ENCODE peak calls at places on chromosomes 11 and 22, in ten cellular contexts. One of them, this sample, is unnamed.

GRCh38 chr11:112771847-112772246 is 189.4 kb upstream of the NCAM1 start:
- DNase-seq in dorsolateral prefrontal cortex: no peak
- DNase-seq in SW 1271: no peak
- DNase-seq in HT1080: no peak
- DNase-seq in NCI-H2081 treated with DMSO at 0.1 percent for 48 hours: no peak
- DNase-seq in activated naive CD8-positive, alpha-beta T cell treated with anti-CD3 and anti-CD28 coated beads, Interleukin-2, amount 50 U/mL, for 24 hours: no peak
- DNase-seq in activated CD8-positive, alpha-beta T cell treated with anti-CD3 and anti-CD28 coated beads for 36 hours: no peak
- DNase-seq in fibroblast of the aortic adventitia: no peak
- DNase-seq in stimulated activated CD8-positive, alpha-beta memory T cell treated with anti-CD3 and anti-CD28 coated beads, Interleukin-4, amount 100 ng/mL, for 1 hour: no peak
- DNase-seq in GM23338: no peak
- DNase-seq in this sample: no peak

GRCh38 chr22:23652286-23652685 is 20.2 kb upstream of the DRICH1 start:
- DNase-seq in activated naive CD8-positive, alpha-beta T cell treated with anti-CD3 and anti-CD28 coated beads, Interleukin-2, amount 50 U/mL, for 24 hours: no peak
- DNase-seq in activated CD8-positive, alpha-beta T cell treated with anti-CD3 and anti-CD28 coated beads for 36 hours: no peak
- DNase-seq in GM23338: no peak
- DNase-seq in HT1080: no peak
- DNase-seq in dorsolateral prefrontal cortex: peak
- DNase-seq in SW 1271: no peak
- DNase-seq in NCI-H2081 treated with DMSO at 0.1 percent for 48 hours: no peak
- DNase-seq in stimulated activated CD8-positive, alpha-beta memory T cell treated with anti-CD3 and anti-CD28 coated beads, Interleukin-4, amount 100 ng/mL, for 1 hour: no peak
- DNase-seq in fibroblast of the aortic adventitia: no peak
- DNase-seq in this sample: no peak

GRCh38 chr11:2862950-2863618 is 22.5 kb downstream of the CDKN1C start:
- DNase-seq in SW 1271: no peak
- DNase-seq in dorsolateral prefrontal cortex: no peak
- DNase-seq in activated naive CD8-positive, alpha-beta T cell treated with anti-CD3 and anti-CD28 coated beads, Interleukin-2, amount 50 U/mL, for 24 hours: peak
- DNase-seq in activated CD8-positive, alpha-beta T cell treated with anti-CD3 and anti-CD28 coated beads for 36 hours: peak
- DNase-seq in fibroblast of the aortic adventitia: no peak
- DNase-seq in stimulated activated CD8-positive, alpha-beta memory T cell treated with anti-CD3 and anti-CD28 coated beads, Interleukin-4, amount 100 ng/mL, for 1 hour: no peak
- DNase-seq in GM23338: peak
- DNase-seq in HT1080: peak
- DNase-seq in NCI-H2081 treated with DMSO at 0.1 percent for 48 hours: no peak
- DNase-seq in this sample: no peak

GRCh38 chr11:32870676-32871075 is 21.9 kb upstream of the QSER1 start:
- DNase-seq in fibroblast of the aortic adventitia: no peak
- DNase-seq in HT1080: peak
- DNase-seq in SW 1271: peak
- DNase-seq in activated CD8-positive, alpha-beta T cell treated with anti-CD3 and anti-CD28 coated beads for 36 hours: peak
- DNase-seq in dorsolateral prefrontal cortex: no peak
- DNase-seq in stimulated activated CD8-positive, alpha-beta memory T cell treated with anti-CD3 and anti-CD28 coated beads, Interleukin-4, amount 100 ng/mL, for 1 hour: no peak
- DNase-seq in activated naive CD8-positive, alpha-beta T cell treated with anti-CD3 and anti-CD28 coated beads, Interleukin-2, amount 50 U/mL, for 24 hours: peak
- DNase-seq in NCI-H2081 treated with DMSO at 0.1 percent for 48 hours: no peak
- DNase-seq in GM23338: peak
- DNase-seq in this sample: no peak

GRCh38 chr11:78926633-78927347 is 352.1 kb upstream of the NARS2 start:
- DNase-seq in activated CD8-positive, alpha-beta T cell treated with anti-CD3 and anti-CD28 coated beads for 36 hours: no peak
- DNase-seq in activated naive CD8-positive, alpha-beta T cell treated with anti-CD3 and anti-CD28 coated beads, Interleukin-2, amount 50 U/mL, for 24 hours: no peak
- DNase-seq in stimulated activated CD8-positive, alpha-beta memory T cell treated with anti-CD3 and anti-CD28 coated beads, Interleukin-4, amount 100 ng/mL, for 1 hour: no peak
- DNase-seq in fibroblast of the aortic adventitia: peak
- DNase-seq in dorsolateral prefrontal cortex: no peak
- DNase-seq in SW 1271: no peak
- DNase-seq in HT1080: peak
- DNase-seq in NCI-H2081 treated with DMSO at 0.1 percent for 48 hours: no peak
- DNase-seq in GM23338: no peak
- DNase-seq in this sample: no peak

GRCh38 chr11:13897606-13898276 is 64.8 kb upstream of the SPON1 start:
- DNase-seq in GM23338: no peak
- DNase-seq in NCI-H2081 treated with DMSO at 0.1 percent for 48 hours: peak
- DNase-seq in activated naive CD8-positive, alpha-beta T cell treated with anti-CD3 and anti-CD28 coated beads, Interleukin-2, amount 50 U/mL, for 24 hours: no peak
- DNase-seq in activated CD8-positive, alpha-beta T cell treated with anti-CD3 and anti-CD28 coated beads for 36 hours: no peak
- DNase-seq in HT1080: no peak
- DNase-seq in stimulated activated CD8-positive, alpha-beta memory T cell treated with anti-CD3 and anti-CD28 coated beads, Interleukin-4, amount 100 ng/mL, for 1 hour: no peak
- DNase-seq in dorsolateral prefrontal cortex: no peak
- DNase-seq in fibroblast of the aortic adventitia: no peak
- DNase-seq in SW 1271: no peak
- DNase-seq in this sample: no peak

GRCh38 chr11:116108161-116108560 is 603.9 kb upstream of the CADM1 start:
- DNase-seq in HT1080: no peak
- DNase-seq in NCI-H2081 treated with DMSO at 0.1 percent for 48 hours: no peak
- DNase-seq in activated naive CD8-positive, alpha-beta T cell treated with anti-CD3 and anti-CD28 coated beads, Interleukin-2, amount 50 U/mL, for 24 hours: no peak
- DNase-seq in fibroblast of the aortic adventitia: no peak
- DNase-seq in dorsolateral prefrontal cortex: no peak
- DNase-seq in activated CD8-positive, alpha-beta T cell treated with anti-CD3 and anti-CD28 coated beads for 36 hours: no peak
- DNase-seq in SW 1271: no peak
- DNase-seq in GM23338: no peak
- DNase-seq in stimulated activated CD8-positive, alpha-beta memory T cell treated with anti-CD3 and anti-CD28 coated beads, Interleukin-4, amount 100 ng/mL, for 1 hour: no peak
- DNase-seq in this sample: no peak

GRCh38 chr22:19680287-19680881 is 33.9 kb upstream of the SEPTIN5 start:
- DNase-seq in GM23338: no peak
- DNase-seq in SW 1271: no peak
- DNase-seq in HT1080: no peak
- DNase-seq in NCI-H2081 treated with DMSO at 0.1 percent for 48 hours: no peak
- DNase-seq in activated CD8-positive, alpha-beta T cell treated with anti-CD3 and anti-CD28 coated beads for 36 hours: no peak
- DNase-seq in fibroblast of the aortic adventitia: no peak
- DNase-seq in stimulated activated CD8-positive, alpha-beta memory T cell treated with anti-CD3 and anti-CD28 coated beads, Interleukin-4, amount 100 ng/mL, for 1 hour: no peak
- DNase-seq in activated naive CD8-positive, alpha-beta T cell treated with anti-CD3 and anti-CD28 coated beads, Interleukin-2, amount 50 U/mL, for 24 hours: no peak
- DNase-seq in dorsolateral prefrontal cortex: no peak
- DNase-seq in this sample: no peak

GRCh38 chr11:110519816-110520215 is 90.1 kb downstream of the FDX1 start:
- DNase-seq in stimulated activated CD8-positive, alpha-beta memory T cell treated with anti-CD3 and anti-CD28 coated beads, Interleukin-4, amount 100 ng/mL, for 1 hour: no peak
- DNase-seq in dorsolateral prefrontal cortex: no peak
- DNase-seq in NCI-H2081 treated with DMSO at 0.1 percent for 48 hours: no peak
- DNase-seq in SW 1271: no peak
- DNase-seq in activated naive CD8-positive, alpha-beta T cell treated with anti-CD3 and anti-CD28 coated beads, Interleukin-2, amount 50 U/mL, for 24 hours: no peak
- DNase-seq in GM23338: no peak
- DNase-seq in fibroblast of the aortic adventitia: no peak
- DNase-seq in activated CD8-positive, alpha-beta T cell treated with anti-CD3 and anti-CD28 coated beads for 36 hours: no peak
- DNase-seq in HT1080: no peak
- DNase-seq in this sample: no peak

GRCh38 chr11:61752117-61752924 is at the start of gene MYRF:
- DNase-seq in HT1080: no peak
- DNase-seq in SW 1271: no peak
- DNase-seq in fibroblast of the aortic adventitia: no peak
- DNase-seq in dorsolateral prefrontal cortex: peak
- DNase-seq in GM23338: peak
- DNase-seq in activated naive CD8-positive, alpha-beta T cell treated with anti-CD3 and anti-CD28 coated beads, Interleukin-2, amount 50 U/mL, for 24 hours: peak
- DNase-seq in activated CD8-positive, alpha-beta T cell treated with anti-CD3 and anti-CD28 coated beads for 36 hours: peak
- DNase-seq in stimulated activated CD8-positive, alpha-beta memory T cell treated with anti-CD3 and anti-CD28 coated beads, Interleukin-4, amount 100 ng/mL, for 1 hour: peak
- DNase-seq in NCI-H2081 treated with DMSO at 0.1 percent for 48 hours: no peak
- DNase-seq in this sample: no peak

GRCh38 chr11:61762798-61763197 is 10.4 kb downstream of the MYRF start:
- DNase-seq in SW 1271: no peak
- DNase-seq in activated naive CD8-positive, alpha-beta T cell treated with anti-CD3 and anti-CD28 coated beads, Interleukin-2, amount 50 U/mL, for 24 hours: no peak
- DNase-seq in NCI-H2081 treated with DMSO at 0.1 percent for 48 hours: no peak
- DNase-seq in GM23338: no peak
- DNase-seq in stimulated activated CD8-positive, alpha-beta memory T cell treated with anti-CD3 and anti-CD28 coated beads, Interleukin-4, amount 100 ng/mL, for 1 hour: no peak
- DNase-seq in activated CD8-positive, alpha-beta T cell treated with anti-CD3 and anti-CD28 coated beads for 36 hours: no peak
- DNase-seq in dorsolateral prefrontal cortex: no peak
- DNase-seq in fibroblast of the aortic adventitia: no peak
- DNase-seq in HT1080: no peak
- DNase-seq in this sample: no peak

GRCh38 chr11:19962795-19963163 is 197.5 kb downstream of the DBX1 start:
- DNase-seq in SW 1271: no peak
- DNase-seq in dorsolateral prefrontal cortex: no peak
- DNase-seq in stimulated activated CD8-positive, alpha-beta memory T cell treated with anti-CD3 and anti-CD28 coated beads, Interleukin-4, amount 100 ng/mL, for 1 hour: no peak
- DNase-seq in activated CD8-positive, alpha-beta T cell treated with anti-CD3 and anti-CD28 coated beads for 36 hours: no peak
- DNase-seq in NCI-H2081 treated with DMSO at 0.1 percent for 48 hours: no peak
- DNase-seq in HT1080: no peak
- DNase-seq in GM23338: no peak
- DNase-seq in activated naive CD8-positive, alpha-beta T cell treated with anti-CD3 and anti-CD28 coated beads, Interleukin-2, amount 50 U/mL, for 24 hours: no peak
- DNase-seq in fibroblast of the aortic adventitia: peak
- DNase-seq in this sample: peak

GRCh38 chr11:127470485-127470884 is 469.9 kb upstream of the KIRREL3 start:
- DNase-seq in HT1080: peak
- DNase-seq in GM23338: peak
- DNase-seq in NCI-H2081 treated with DMSO at 0.1 percent for 48 hours: no peak
- DNase-seq in fibroblast of the aortic adventitia: no peak
- DNase-seq in activated naive CD8-positive, alpha-beta T cell treated with anti-CD3 and anti-CD28 coated beads, Interleukin-2, amount 50 U/mL, for 24 hours: peak
- DNase-seq in stimulated activated CD8-positive, alpha-beta memory T cell treated with anti-CD3 and anti-CD28 coated beads, Interleukin-4, amount 100 ng/mL, for 1 hour: no peak
- DNase-seq in activated CD8-positive, alpha-beta T cell treated with anti-CD3 and anti-CD28 coated beads for 36 hours: peak
- DNase-seq in dorsolateral prefrontal cortex: no peak
- DNase-seq in SW 1271: no peak
- DNase-seq in this sample: no peak

GRCh38 chr11:110509485-110509884 is 79.7 kb downstream of the FDX1 start:
- DNase-seq in stimulated activated CD8-positive, alpha-beta memory T cell treated with anti-CD3 and anti-CD28 coated beads, Interleukin-4, amount 100 ng/mL, for 1 hour: no peak
- DNase-seq in activated naive CD8-positive, alpha-beta T cell treated with anti-CD3 and anti-CD28 coated beads, Interleukin-2, amount 50 U/mL, for 24 hours: no peak
- DNase-seq in NCI-H2081 treated with DMSO at 0.1 percent for 48 hours: no peak
- DNase-seq in HT1080: no peak
- DNase-seq in GM23338: no peak
- DNase-seq in activated CD8-positive, alpha-beta T cell treated with anti-CD3 and anti-CD28 coated beads for 36 hours: no peak
- DNase-seq in fibroblast of the aortic adventitia: no peak
- DNase-seq in SW 1271: no peak
- DNase-seq in dorsolateral prefrontal cortex: no peak
- DNase-seq in this sample: no peak

GRCh38 chr11:45906096-45906682 is 882 bp downstream of the FREY1 start:
- DNase-seq in NCI-H2081 treated with DMSO at 0.1 percent for 48 hours: no peak
- DNase-seq in HT1080: no peak
- DNase-seq in stimulated activated CD8-positive, alpha-beta memory T cell treated with anti-CD3 and anti-CD28 coated beads, Interleukin-4, amount 100 ng/mL, for 1 hour: no peak
- DNase-seq in GM23338: no peak
- DNase-seq in activated CD8-positive, alpha-beta T cell treated with anti-CD3 and anti-CD28 coated beads for 36 hours: no peak
- DNase-seq in activated naive CD8-positive, alpha-beta T cell treated with anti-CD3 and anti-CD28 coated beads, Interleukin-2, amount 50 U/mL, for 24 hours: no peak
- DNase-seq in SW 1271: no peak
- DNase-seq in fibroblast of the aortic adventitia: no peak
- DNase-seq in dorsolateral prefrontal cortex: no peak
- DNase-seq in this sample: no peak

GRCh38 chr11:79414644-79415317 is 26.0 kb downstream of the TENM4 start:
- DNase-seq in stimulated activated CD8-positive, alpha-beta memory T cell treated with anti-CD3 and anti-CD28 coated beads, Interleukin-4, amount 100 ng/mL, for 1 hour: no peak
- DNase-seq in activated naive CD8-positive, alpha-beta T cell treated with anti-CD3 and anti-CD28 coated beads, Interleukin-2, amount 50 U/mL, for 24 hours: no peak
- DNase-seq in dorsolateral prefrontal cortex: no peak
- DNase-seq in HT1080: peak
- DNase-seq in activated CD8-positive, alpha-beta T cell treated with anti-CD3 and anti-CD28 coated beads for 36 hours: no peak
- DNase-seq in fibroblast of the aortic adventitia: peak
- DNase-seq in NCI-H2081 treated with DMSO at 0.1 percent for 48 hours: no peak
- DNase-seq in GM23338: no peak
- DNase-seq in SW 1271: peak
- DNase-seq in this sample: no peak

GRCh38 chr11:126226334-126227084 is 14.9 kb downstream of the FAM118B start:
- DNase-seq in NCI-H2081 treated with DMSO at 0.1 percent for 48 hours: no peak
- DNase-seq in GM23338: no peak
- DNase-seq in HT1080: no peak
- DNase-seq in dorsolateral prefrontal cortex: no peak
- DNase-seq in stimulated activated CD8-positive, alpha-beta memory T cell treated with anti-CD3 and anti-CD28 coated beads, Interleukin-4, amount 100 ng/mL, for 1 hour: no peak
- DNase-seq in fibroblast of the aortic adventitia: no peak
- DNase-seq in activated naive CD8-positive, alpha-beta T cell treated with anti-CD3 and anti-CD28 coated beads, Interleukin-2, amount 50 U/mL, for 24 hours: no peak
- DNase-seq in activated CD8-positive, alpha-beta T cell treated with anti-CD3 and anti-CD28 coated beads for 36 hours: no peak
- DNase-seq in SW 1271: no peak
- DNase-seq in this sample: no peak

GRCh38 chr11:58177409-58178054 is 11.3 kb upstream of the OR9Q2 start:
- DNase-seq in NCI-H2081 treated with DMSO at 0.1 percent for 48 hours: no peak
- DNase-seq in HT1080: no peak
- DNase-seq in fibroblast of the aortic adventitia: no peak
- DNase-seq in activated naive CD8-positive, alpha-beta T cell treated with anti-CD3 and anti-CD28 coated beads, Interleukin-2, amount 50 U/mL, for 24 hours: no peak
- DNase-seq in GM23338: no peak
- DNase-seq in SW 1271: no peak
- DNase-seq in stimulated activated CD8-positive, alpha-beta memory T cell treated with anti-CD3 and anti-CD28 coated beads, Interleukin-4, amount 100 ng/mL, for 1 hour: no peak
- DNase-seq in activated CD8-positive, alpha-beta T cell treated with anti-CD3 and anti-CD28 coated beads for 36 hours: no peak
- DNase-seq in dorsolateral prefrontal cortex: no peak
- DNase-seq in this sample: no peak

GRCh38 chr11:101686514-101686913 is 102.7 kb upstream of the TRPC6 start:
- DNase-seq in activated naive CD8-positive, alpha-beta T cell treated with anti-CD3 and anti-CD28 coated beads, Interleukin-2, amount 50 U/mL, for 24 hours: no peak
- DNase-seq in NCI-H2081 treated with DMSO at 0.1 percent for 48 hours: no peak
- DNase-seq in fibroblast of the aortic adventitia: no peak
- DNase-seq in HT1080: peak
- DNase-seq in SW 1271: no peak
- DNase-seq in stimulated activated CD8-positive, alpha-beta memory T cell treated with anti-CD3 and anti-CD28 coated beads, Interleukin-4, amount 100 ng/mL, for 1 hour: no peak
- DNase-seq in activated CD8-positive, alpha-beta T cell treated with anti-CD3 and anti-CD28 coated beads for 36 hours: no peak
- DNase-seq in dorsolateral prefrontal cortex: no peak
- DNase-seq in GM23338: no peak
- DNase-seq in this sample: peak

GRCh38 chr11:43905788-43906187 is 25.2 kb downstream of the ALKBH3 start:
- DNase-seq in activated CD8-positive, alpha-beta T cell treated with anti-CD3 and anti-CD28 coated beads for 36 hours: no peak
- DNase-seq in fibroblast of the aortic adventitia: peak
- DNase-seq in HT1080: no peak
- DNase-seq in NCI-H2081 treated with DMSO at 0.1 percent for 48 hours: no peak
- DNase-seq in GM23338: no peak
- DNase-seq in activated naive CD8-positive, alpha-beta T cell treated with anti-CD3 and anti-CD28 coated beads, Interleukin-2, amount 50 U/mL, for 24 hours: no peak
- DNase-seq in SW 1271: no peak
- DNase-seq in dorsolateral prefrontal cortex: no peak
- DNase-seq in stimulated activated CD8-positive, alpha-beta memory T cell treated with anti-CD3 and anti-CD28 coated beads, Interleukin-4, amount 100 ng/mL, for 1 hour: no peak
- DNase-seq in this sample: no peak

GRCh38 chr11:13287026-13287425 is 9.4 kb downstream of the BMAL1 start:
- DNase-seq in stimulated activated CD8-positive, alpha-beta memory T cell treated with anti-CD3 and anti-CD28 coated beads, Interleukin-4, amount 100 ng/mL, for 1 hour: no peak
- DNase-seq in GM23338: no peak
- DNase-seq in activated naive CD8-positive, alpha-beta T cell treated with anti-CD3 and anti-CD28 coated beads, Interleukin-2, amount 50 U/mL, for 24 hours: peak
- DNase-seq in HT1080: no peak
- DNase-seq in NCI-H2081 treated with DMSO at 0.1 percent for 48 hours: no peak
- DNase-seq in dorsolateral prefrontal cortex: no peak
- DNase-seq in activated CD8-positive, alpha-beta T cell treated with anti-CD3 and anti-CD28 coated beads for 36 hours: peak
- DNase-seq in fibroblast of the aortic adventitia: no peak
- DNase-seq in SW 1271: no peak
- DNase-seq in this sample: no peak

GRCh38 chr22:45239378-45240136 is 1.1 kb downstream of the KIAA0930 start:
- DNase-seq in activated CD8-positive, alpha-beta T cell treated with anti-CD3 and anti-CD28 coated beads for 36 hours: no peak
- DNase-seq in stimulated activated CD8-positive, alpha-beta memory T cell treated with anti-CD3 and anti-CD28 coated beads, Interleukin-4, amount 100 ng/mL, for 1 hour: no peak
- DNase-seq in NCI-H2081 treated with DMSO at 0.1 percent for 48 hours: no peak
- DNase-seq in activated naive CD8-positive, alpha-beta T cell treated with anti-CD3 and anti-CD28 coated beads, Interleukin-2, amount 50 U/mL, for 24 hours: no peak
- DNase-seq in HT1080: no peak
- DNase-seq in dorsolateral prefrontal cortex: no peak
- DNase-seq in GM23338: no peak
- DNase-seq in SW 1271: no peak
- DNase-seq in fibroblast of the aortic adventitia: no peak
- DNase-seq in this sample: no peak

GRCh38 chr22:17370036-17370765 is 941 bp downstream of the CECR2 start:
- DNase-seq in dorsolateral prefrontal cortex: peak
- DNase-seq in activated naive CD8-positive, alpha-beta T cell treated with anti-CD3 and anti-CD28 coated beads, Interleukin-2, amount 50 U/mL, for 24 hours: no peak
- DNase-seq in GM23338: peak
- DNase-seq in NCI-H2081 treated with DMSO at 0.1 percent for 48 hours: no peak
- DNase-seq in fibroblast of the aortic adventitia: no peak
- DNase-seq in SW 1271: no peak
- DNase-seq in HT1080: no peak
- DNase-seq in stimulated activated CD8-positive, alpha-beta memory T cell treated with anti-CD3 and anti-CD28 coated beads, Interleukin-4, amount 100 ng/mL, for 1 hour: no peak
- DNase-seq in activated CD8-positive, alpha-beta T cell treated with anti-CD3 and anti-CD28 coated beads for 36 hours: no peak
- DNase-seq in this sample: no peak

GRCh38 chr11:36385121-36385530 is 89.0 kb downstream of the PRR5L start:
- DNase-seq in NCI-H2081 treated with DMSO at 0.1 percent for 48 hours: no peak
- DNase-seq in stimulated activated CD8-positive, alpha-beta memory T cell treated with anti-CD3 and anti-CD28 coated beads, Interleukin-4, amount 100 ng/mL, for 1 hour: no peak
- DNase-seq in GM23338: no peak
- DNase-seq in fibroblast of the aortic adventitia: peak
- DNase-seq in activated naive CD8-positive, alpha-beta T cell treated with anti-CD3 and anti-CD28 coated beads, Interleukin-2, amount 50 U/mL, for 24 hours: no peak
- DNase-seq in SW 1271: no peak
- DNase-seq in activated CD8-positive, alpha-beta T cell treated with anti-CD3 and anti-CD28 coated beads for 36 hours: peak
- DNase-seq in HT1080: no peak
- DNase-seq in dorsolateral prefrontal cortex: no peak
- DNase-seq in this sample: no peak

GRCh38 chr11:95790933-95791247 is 592 bp downstream of the CEP57 start:
- DNase-seq in fibroblast of the aortic adventitia: peak
- DNase-seq in HT1080: peak
- DNase-seq in activated naive CD8-positive, alpha-beta T cell treated with anti-CD3 and anti-CD28 coated beads, Interleukin-2, amount 50 U/mL, for 24 hours: peak
- DNase-seq in NCI-H2081 treated with DMSO at 0.1 percent for 48 hours: peak
- DNase-seq in activated CD8-positive, alpha-beta T cell treated with anti-CD3 and anti-CD28 coated beads for 36 hours: peak
- DNase-seq in dorsolateral prefrontal cortex: peak
- DNase-seq in SW 1271: peak
- DNase-seq in stimulated activated CD8-positive, alpha-beta memory T cell treated with anti-CD3 and anti-CD28 coated beads, Interleukin-4, amount 100 ng/mL, for 1 hour: peak
- DNase-seq in GM23338: peak
- DNase-seq in this sample: peak

GRCh38 chr11:130124096-130124495 is 35.5 kb upstream of the ST14 start:
- DNase-seq in dorsolateral prefrontal cortex: no peak
- DNase-seq in stimulated activated CD8-positive, alpha-beta memory T cell treated with anti-CD3 and anti-CD28 coated beads, Interleukin-4, amount 100 ng/mL, for 1 hour: no peak
- DNase-seq in NCI-H2081 treated with DMSO at 0.1 percent for 48 hours: no peak
- DNase-seq in HT1080: peak
- DNase-seq in fibroblast of the aortic adventitia: peak
- DNase-seq in activated naive CD8-positive, alpha-beta T cell treated with anti-CD3 and anti-CD28 coated beads, Interleukin-2, amount 50 U/mL, for 24 hours: no peak
- DNase-seq in SW 1271: peak
- DNase-seq in GM23338: no peak
- DNase-seq in activated CD8-positive, alpha-beta T cell treated with anti-CD3 and anti-CD28 coated beads for 36 hours: no peak
- DNase-seq in this sample: peak